ENCODE peak calls at places on chromosomes 7 and 10, in seven cellular contexts. O is adrenal gland, Q is ovary, B is uterus, R is gastrocnemius medialis, N is Peyer's patch, Z is HCT116. H is an unnamed sample.

GRCh38 chr7:98286701-98287485 is 5.4 kb downstream of the BRI3 start:
- DNase-seq in Z (no peak), R (peak; percentile 74), N (no peak), B (no peak), Q (no peak), O (no peak), H (no peak)

GRCh38 chr10:55374917-55375316 is 573.9 kb upstream of the PCDH15 start:
- DNase-seq in N (no peak), Q (no peak), Z (no peak), O (no peak), R (no peak), B (no peak), H (no peak)

GRCh38 chr10:88991161-88991899 is 732 bp downstream of the FAS start:
- DNase-seq in O (peak; percentile 80), N (peak; percentile 65), Q (peak; percentile 89), B (peak; percentile 86), Z (peak; percentile 35), R (peak; percentile 49), H (peak; percentile 65)

GRCh38 chr10:62862447-62862846 is 46.3 kb upstream of the EGR2 start:
- DNase-seq in Z (no peak), N (no peak), R (no peak), O (no peak), Q (no peak), B (no peak), H (no peak)

GRCh38 chr10:76336213-76336963 is 905.0 kb downstream of the LRMDA start:
- DNase-seq in Z (no peak), R (no peak), O (no peak), N (no peak), Q (no peak), B (peak; percentile 51), H (no peak)

GRCh38 chr7:87473192-87473591 is 2.3 kb downstream of the ABCB4 start:
- DNase-seq in O (no peak), N (no peak), B (no peak), Z (no peak), R (no peak), Q (no peak), H (no peak)

GRCh38 chr10:9081988-9082387 is 1027.5 kb downstream of the GATA3 start:
- DNase-seq in R (no peak), Q (no peak), B (no peak), O (no peak), N (no peak), Z (no peak), H (no peak)

GRCh38 chr10:102668312-102669110 is 24.2 kb downstream of the TRIM8 start:
- DNase-seq in R (no peak), Z (no peak), B (no peak), N (no peak), Q (peak; percentile 24), O (no peak), H (no peak)

GRCh38 chr10:84176351-84176750 is 2.8 kb downstream of the GPR15LG start:
- DNase-seq in B (no peak), R (no peak), O (no peak), Q (no peak), Z (no peak), N (no peak), H (no peak)

GRCh38 chr10:102714621-102715455 is at the start of gene SFXN2:
- DNase-seq in B (no peak), Z (no peak), N (peak; percentile 59), O (no peak), R (no peak), Q (no peak), H (peak; percentile 51)

GRCh38 chr7:66748791-66749190 is 8.3 kb downstream of the RABGEF1 start:
- DNase-seq in Q (no peak), Z (no peak), N (no peak), B (no peak), R (peak; percentile 69), O (peak; percentile 82), H (no peak)

GRCh38 chr7:149490083-149490482 is 7.5 kb downstream of the ZNF746 start:
- DNase-seq in O (no peak), B (no peak), Q (no peak), N (no peak), R (no peak), Z (no peak), H (no peak)

GRCh38 chr7:47762207-47762606 is 180.3 kb upstream of the TNS3 start:
- DNase-seq in N (no peak), O (no peak), Z (no peak), Q (no peak), R (no peak), B (no peak), H (no peak)

GRCh38 chr10:126059101-126059826 is 162.9 kb downstream of the FANK1 start:
- DNase-seq in Q (no peak), B (no peak), O (no peak), N (no peak), Z (no peak), R (no peak), H (no peak)

GRCh38 chr10:73117976-73118743 is 7.9 kb downstream of the NUDT13 start:
- DNase-seq in N (no peak), B (no peak), Q (no peak), R (no peak), Z (peak; percentile 59), O (no peak), H (no peak)

GRCh38 chr10:58477122-58477521 is 35.5 kb upstream of the BICC1 start:
- DNase-seq in Q (peak; percentile 35), O (no peak), N (no peak), B (peak; percentile 16), R (no peak), Z (no peak), H (no peak)

GRCh38 chr7:26369519-26370385 is 78.1 kb downstream of the SNX10 start:
- DNase-seq in R (no peak), B (no peak), Q (no peak), Z (peak; percentile 21), N (no peak), O (peak; percentile 44), H (peak; percentile 57)

GRCh38 chr10:103678104-103678526 is 177.3 kb downstream of the SH3PXD2A start:
- DNase-seq in Z (no peak), N (peak; percentile 89), Q (peak; percentile 94), O (peak; percentile 71), B (peak; percentile 93), R (peak; percentile 64), H (peak; percentile 59)

GRCh38 chr7:132292803-132293202 is 283.5 kb downstream of the PLXNA4 start:
- DNase-seq in N (no peak), B (no peak), Z (no peak), Q (no peak), O (no peak), R (no peak), H (no peak)

GRCh38 chr10:8058274-8059111 is 4.0 kb downstream of the GATA3 start:
- DNase-seq in Q (no peak), N (no peak), R (no peak), B (no peak), Z (no peak), O (no peak), H (no peak)

GRCh38 chr10:8061274-8062211 is 7.1 kb downstream of the GATA3 start:
- DNase-seq in N (peak; percentile 55), Q (no peak), B (no peak), O (no peak), R (no peak), Z (no peak), H (no peak)

GRCh38 chr10:8059191-8059936 is 4.9 kb downstream of the GATA3 start:
- DNase-seq in Z (no peak), R (no peak), Q (no peak), O (no peak), N (no peak), B (no peak), H (no peak)

GRCh38 chr10:8060704-8061121 is 6.2 kb downstream of the GATA3 start:
- DNase-seq in Z (no peak), O (no peak), B (no peak), N (no peak), R (no peak), Q (no peak), H (no peak)

GRCh38 chr10:8060010-8060703 is 5.7 kb downstream of the GATA3 start:
- DNase-seq in Q (no peak), N (peak; percentile 59), Z (no peak), R (no peak), B (no peak), O (no peak), H (no peak)
- H3K27ac ChIP-seq in Q (no peak overlapping the region), N (peak overlapping the region; percentile 54), Z (no peak overlapping the region), R (no peak overlapping the region), B (no peak overlapping the region), O (no peak overlapping the region), H (peak overlapping the region; percentile 52)

GRCh38 chr10:17386616-17387075 is 67.7 kb downstream of the ST8SIA6 start:
- DNase-seq in N (no peak), B (no peak), Q (no peak), Z (no peak), R (no peak), O (no peak), H (no peak)
- H3K9me3 ChIP-seq in N (no peaks in the 10 kb centered on the region), B (no peaks in the 10 kb centered on the region), Q (no peaks in the 10 kb centered on the region), Z (no peaks in the 10 kb centered on the region), R (no peaks in the 10 kb centered on the region), O (no peaks in the 10 kb centered on the region), H (no peaks in the 10 kb centered on the region)

GRCh38 chr7:5282464-5283316 is at the start of gene SLC29A4:
- DNase-seq in B (peak; percentile 40), N (no peak), O (peak; percentile 65), R (no peak), Q (peak; percentile 52), Z (peak; percentile 13), H (peak; percentile 21)
- TF ChIP-seq POLR2A in B (no peak), N (no peak), O (no peak), R (no peak), Q (no peak), Z (no peak), H (no peak)

GRCh38 chr10:79068203-79068561 is 584 bp upstream of the ZMIZ1 start:
- DNase-seq in Z (no peak), B (no peak), Q (no peak), R (no peak), O (peak; percentile 49), N (no peak), H (no peak)
- H3K27ac ChIP-seq in Z (peak overlapping the region; percentile 48), B (peak overlapping the region; percentile 94), Q (peak overlapping the region; percentile 86), R (peak overlapping the region; percentile 98), O (peak overlapping the region; percentile 91), N (peak overlapping the region; percentile 82), H (peak overlapping the region; percentile 97)

DNA sequence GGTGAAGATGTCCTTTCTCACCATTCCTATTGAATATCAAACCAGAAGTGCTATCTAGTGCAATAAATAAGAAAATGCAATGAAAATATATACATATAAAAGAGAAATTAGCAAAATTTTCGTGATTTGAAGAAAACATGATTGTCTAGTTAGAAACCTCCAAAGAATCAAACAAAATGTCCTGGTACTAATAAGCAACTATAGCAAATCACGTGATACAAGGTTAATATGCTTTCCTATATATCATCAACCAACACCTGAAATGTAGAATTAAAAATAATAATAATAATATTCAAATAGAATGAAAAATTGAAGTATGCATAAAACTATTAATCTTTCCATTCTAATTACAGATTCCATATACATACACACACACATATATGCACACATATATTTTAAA is 183.9 kb upstream of the POM121L12 start:
- DNase-seq in B (no peak), O (no peak), Q (no peak), R (no peak), Z (no peak), N (no peak), H (no peak)
- H3K9me3 ChIP-seq in B (no peaks in the 10 kb centered on the region), O (no peaks in the 10 kb centered on the region), Q (no peaks in the 10 kb centered on the region), R (no peaks in the 10 kb centered on the region), Z (peaks cover 16% of the 10 kb centered on the region), N (no peaks in the 10 kb centered on the region), H (no peaks in the 10 kb centered on the region)

GRCh38 chr7:16753102-16753931 is at the start of gene TSPAN13:
- DNase-seq in Q (peak; percentile 76), Z (peak; percentile 86), O (peak; percentile 88), B (peak; percentile 36), R (peak; percentile 15), N (peak; percentile 85), H (peak; percentile 94)
- TF ChIP-seq POLR2A in Q (no peak), Z (peak; percentile 43), O (peak; percentile 10), B (peak; percentile 50), R (peak; percentile 68), N (peak; percentile 82), H (peak; percentile 92)

GRCh38 chr7:28149291-28150101 is 31.1 kb downstream of the JAZF1 start:
- DNase-seq in O (no peak), R (no peak), B (no peak), Q (no peak), Z (no peak), N (no peak), H (no peak)
- H3K27ac ChIP-seq in O (no peak overlapping the region), R (no peak overlapping the region), B (no peak overlapping the region), Q (no peak overlapping the region), Z (no peak overlapping the region), N (no peak overlapping the region), H (no peak overlapping the region)

H was measured in prostate gland.